ENCODE peak calls at places on chromosomes 16 and 17, in ten cellular contexts. C is head of caudate nucleus; K is NCI-H1930; R is IMR-90; V is hypothalamus; E is T-helper 2 cell; S is activated T-cell treated with anti-CD3 and anti-CD28 coated beads, Interleukin-2, amount 50 U/mL, for 24 hours; Y is PC-9; L is GM20000; U is substantia nigra. M is an unnamed sample.

GRCh38 chr16:30740364-30741251 is 7.6 kb upstream of the PHKG2 start:
- DNase-seq in L (no peak), R (peak), K (no peak), C (no peak), S (no peak), E (no peak), U (no peak), Y (peak), V (no peak), M (no peak)

GRCh38 chr16:88706288-88706964 is at the start of the genes CTU2 and RNF166:
- DNase-seq in C (peak), K (peak), Y (peak), S (peak), V (peak), L (peak), R (peak), E (peak), U (peak), M (peak)

GRCh38 chr16:69773255-69773947 is 11.3 kb downstream of the WWP2 start:
- DNase-seq in L (no peak), Y (no peak), S (no peak), U (no peak), V (no peak), K (no peak), C (no peak), E (no peak), R (no peak), M (no peak)

GRCh38 chr17:79792371-79792871 is 4.5 kb downstream of the CBX8 start:
- DNase-seq in S (no peak), R (no peak), K (no peak), V (no peak), C (no peak), E (no peak), L (no peak), Y (no peak), U (no peak), M (no peak)

GRCh38 chr17:42431758-42432161 is 8.7 kb upstream of the CAVIN1 start:
- DNase-seq in E (no peak), S (no peak), L (no peak), C (no peak), Y (peak), K (no peak), R (peak), U (no peak), V (no peak), M (no peak)

GRCh38 chr16:85417156-85417860 is 195.8 kb upstream of the GSE1 start:
- DNase-seq in L (no peak), Y (no peak), V (no peak), R (no peak), S (no peak), U (no peak), E (no peak), C (peak), K (no peak), M (no peak)

GRCh38 chr16:84933774-84934571 is 77.4 kb downstream of the ZDHHC7 start:
- DNase-seq in R (peak), L (no peak), K (no peak), U (peak), C (peak), Y (no peak), V (peak), S (no peak), E (no peak), M (no peak)

GRCh38 chr17:70067104-70067503 is 7.9 kb upstream of the KCNJ16 start:
- DNase-seq in V (no peak), L (no peak), C (no peak), R (no peak), Y (no peak), E (no peak), K (no peak), U (no peak), S (no peak), M (no peak)

GRCh38 chr16:86324320-86324719 is 186.0 kb upstream of the FOXF1 start:
- DNase-seq in V (no peak), S (no peak), L (no peak), E (no peak), Y (no peak), U (no peak), K (no peak), R (no peak), C (no peak), M (no peak)

GRCh38 chr16:71338193-71338592 is 20.3 kb upstream of the CALB2 start:
- DNase-seq in K (no peak), Y (peak), L (no peak), V (no peak), R (no peak), U (no peak), C (no peak), S (no peak), E (no peak), M (no peak)

GRCh38 chr16:75251280-75252048 is at the start of gene BCAR1:
- DNase-seq in L (peak), V (peak), S (peak), R (peak), Y (peak), E (no peak), U (peak), K (peak), C (peak), M (no peak)

GRCh38 chr17:4559139-4559791 is 1.1 kb downstream of the GGT6 start:
- DNase-seq in S (no peak), K (no peak), Y (no peak), C (no peak), L (no peak), U (no peak), R (no peak), V (no peak), E (no peak), M (no peak)

GRCh38 chr17:36867716-36868115 is 69.6 kb upstream of the LHX1 start:
- DNase-seq in C (no peak), S (no peak), V (no peak), U (no peak), K (no peak), R (no peak), Y (no peak), E (no peak), L (no peak), M (no peak)

GRCh38 chr16:28514246-28514645 is 7.6 kb upstream of the IL27 start:
- DNase-seq in E (no peak), S (no peak), C (no peak), Y (peak), K (no peak), R (no peak), L (no peak), V (no peak), U (no peak), M (no peak)

GRCh38 chr17:51060396-51060795 is 60.3 kb downstream of the SPAG9 start:
- DNase-seq in K (no peak), L (no peak), U (no peak), E (no peak), Y (peak), C (no peak), S (no peak), V (no peak), R (no peak), M (no peak)

GRCh38 chr17:50451943-50452626 is 16.6 kb downstream of the CHAD start:
- DNase-seq in V (no peak), E (no peak), C (no peak), K (no peak), L (no peak), Y (peak), R (no peak), U (no peak), S (no peak), M (no peak)

GRCh38 chr17:38656959-38657823 is 17.6 kb downstream of the EPOP start:
- DNase-seq in U (peak), E (peak), R (no peak), V (peak), Y (no peak), C (peak), L (no peak), K (no peak), S (no peak), M (no peak)

GRCh38 chr17:79888811-79889634 is 49.8 kb upstream of the CBX4 start:
- DNase-seq in V (no peak), R (no peak), S (no peak), E (no peak), Y (no peak), U (no peak), K (no peak), L (no peak), C (no peak), M (no peak)

GRCh38 chr17:58335779-58336455 is 7.3 kb upstream of the TSPOAP1 start:
- DNase-seq in Y (no peak), V (no peak), K (no peak), L (peak), E (peak), R (no peak), U (no peak), S (peak), C (no peak), M (peak)

GRCh38 chr17:75872434-75873351 is 5.7 kb downstream of the TRIM47 start:
- DNase-seq in E (no peak), K (no peak), C (peak), Y (peak), R (peak), U (no peak), L (no peak), V (peak), S (no peak), M (no peak)

GRCh38 chr17:39969375-39969774 is 6.6 kb downstream of the GSDMA start:
- DNase-seq in L (no peak), V (no peak), E (no peak), K (no peak), C (no peak), R (no peak), Y (no peak), S (no peak), U (no peak), M (no peak)

GRCh38 chr16:11613381-11614303 is 26.9 kb upstream of the LITAF start:
- DNase-seq in E (no peak), V (no peak), Y (peak), C (no peak), R (no peak), L (peak), K (no peak), S (peak), U (no peak), M (peak)

GRCh38 chr16:19850131-19850817 is 34.4 kb downstream of the GPRC5B start:
- DNase-seq in V (no peak), R (no peak), Y (no peak), C (no peak), U (no peak), S (no peak), L (no peak), E (no peak), K (no peak), M (no peak)

GRCh38 chr17:43025290-43025657 is 243 bp downstream of the RND2 start:
- DNase-seq in C (no peak), R (no peak), K (no peak), V (no peak), L (no peak), U (no peak), E (no peak), S (no peak), Y (no peak), M (no peak)